ENCODE peak calls at places on chromosomes 4 and X, in seven cellular contexts. M, G, R, H, P, I and N are unnamed samples.

GRCh38 chrX:130186645-130187044 is 14.9 kb downstream of the RAB33A start:
- DNase-seq in M (no peak), G (no peak), R (no peak), H (no peak), P (no peak), I (no peak), N (no peak)

GRCh38 chrX:134373736-134374135 is 86.2 kb upstream of the HPRT1 start:
- DNase-seq in M (no peak), G (no peak), R (peak), H (no peak), P (no peak), I (no peak), N (no peak)

GRCh38 chr4:123836919-123837605 is 440.5 kb downstream of the SPRY1 start:
- DNase-seq in M (no peak), G (no peak), R (no peak), H (no peak), P (no peak), I (no peak), N (no peak)

GRCh38 chr4:86974481-86975050 is 39.8 kb downstream of the AFF1 start:
- DNase-seq in M (no peak), G (no peak), R (no peak), H (no peak), P (no peak), I (no peak), N (no peak)

GRCh38 chr4:46386570-46386969 is 3.4 kb downstream of the GABRA2 start:
- DNase-seq in M (peak), G (no peak), R (no peak), H (no peak), P (no peak), I (no peak), N (peak)

GRCh38 chr4:72858328-72858727 is 211.2 kb downstream of the COX18 start:
- DNase-seq in M (no peak), G (no peak), R (no peak), H (no peak), P (no peak), I (no peak), N (no peak)

GRCh38 chr4:155434904-155435303 is 58.1 kb upstream of the MAP9 start:
- DNase-seq in M (no peak), G (no peak), R (no peak), H (no peak), P (no peak), I (no peak), N (no peak)

GRCh38 chr4:54695359-54696149 is 37.8 kb downstream of the KIT start:
- DNase-seq in M (no peak), G (no peak), R (no peak), H (no peak), P (no peak), I (no peak), N (no peak)

GRCh38 chrX:107826286-107827136 is 845 bp downstream of the MID2 start:
- DNase-seq in M (peak), G (peak), R (peak), H (peak), P (no peak), I (peak), N (no peak)